ENCODE peak calls at places on chromosomes 3 and 15, in six cellular contexts. X is AG09309; R is activated CD8-positive, alpha-beta memory T cell treated with anti-CD3 and anti-CD28 coated beads, Interleukin-2, amount 50 U/mL, for 4 hours; D is choroid plexus epithelial cell; M is left colon; G is thoracic aorta. Z is an unnamed sample.

GRCh38 chr3:190340071-190340470 is 17.8 kb upstream of the CLDN1 start:
- DNase-seq in X (no peak), R (no peak), D (peak; percentile 32), M (no peak), G (no peak), Z (no peak)

GRCh38 chr3:3605181-3605580 is 194.1 kb upstream of the LRRN1 start:
- DNase-seq in X (no peak), R (no peak), D (no peak), M (no peak), G (no peak), Z (no peak)

GRCh38 chr3:48990636-48991421 is 788 bp downstream of the P4HTM start:
- DNase-seq in X (no peak), R (no peak), D (no peak), M (peak; percentile 45), G (no peak), Z (no peak)

GRCh38 chr15:76667943-76668715 is 237.0 kb downstream of the SCAPER start:
- DNase-seq in X (no peak), R (no peak), D (no peak), M (no peak), G (no peak), Z (no peak)

GRCh38 chr15:42775431-42775830 is 38.5 kb upstream of the CDAN1 start:
- DNase-seq in X (no peak), R (no peak), D (no peak), M (no peak), G (no peak), Z (no peak)

GRCh38 chr3:53804697-53805462 is 41.3 kb downstream of the CHDH start:
- DNase-seq in X (peak; percentile 25), R (no peak), D (peak; percentile 64), M (no peak), G (no peak), Z (no peak)

GRCh38 chr3:175357758-175358157 is 498.6 kb downstream of the NAALADL2 start:
- DNase-seq in X (no peak), R (no peak), D (no peak), M (no peak), G (no peak), Z (no peak)

GRCh38 chr15:85956515-85957275 is 123.0 kb upstream of the AGBL1 start:
- DNase-seq in X (no peak), R (no peak), D (no peak), M (no peak), G (no peak), Z (no peak)

GRCh38 chr15:69896606-69897005 is 201.1 kb downstream of the TLE3 start:
- DNase-seq in X (no peak), R (no peak), D (no peak), M (no peak), G (no peak), Z (no peak)

GRCh38 chr3:105527538-105527937 is 160.8 kb downstream of the ALCAM start:
- DNase-seq in X (no peak), R (no peak), D (no peak), M (no peak), G (no peak), Z (no peak)

GRCh38 chr3:46477756-46478155 is 13.1 kb upstream of the LTF start:
- DNase-seq in X (no peak), R (no peak), D (no peak), M (no peak), G (no peak), Z (no peak)

GRCh38 chr3:151538706-151539403 is 78.0 kb upstream of the IGSF10 start:
- DNase-seq in X (no peak), R (no peak), D (peak; percentile 65), M (no peak), G (no peak), Z (no peak)

GRCh38 chr3:101849714-101850326 is 506 bp downstream of the NFKBIZ start:
- DNase-seq in X (no peak), R (peak; percentile 66), D (no peak), M (peak; percentile 66), G (no peak), Z (peak; percentile 51)

GRCh38 chr3:125515421-125515820 is 4.6 kb downstream of the SNX4 start:
- DNase-seq in X (no peak), R (no peak), D (no peak), M (no peak), G (no peak), Z (no peak)

GRCh38 chr15:58793862-58794261 is 22.8 kb downstream of the MINDY2 start:
- DNase-seq in X (no peak), R (no peak), D (peak; percentile 23), M (no peak), G (no peak), Z (peak; percentile 81)

GRCh38 chr3:74906181-74906580 is 291.7 kb upstream of the CNTN3 start:
- DNase-seq in X (no peak), R (no peak), D (no peak), M (no peak), G (no peak), Z (no peak)

GRCh38 chr3:195037017-195037373 is 234.0 kb downstream of the XXYLT1 start:
- DNase-seq in X (no peak), R (no peak), D (no peak), M (no peak), G (no peak), Z (no peak)

GRCh38 chr3:150292891-150293290 is 115.2 kb upstream of the TSC22D2 start:
- DNase-seq in X (peak; percentile 57), R (no peak), D (peak; percentile 95), M (no peak), G (no peak), Z (no peak)

GRCh38 chr3:63349583-63350177 is 71.6 kb downstream of the SYNPR start:
- DNase-seq in X (no peak), R (no peak), D (peak; percentile 86), M (peak; percentile 58), G (no peak), Z (peak; percentile 50)

GRCh38 chr3:45771831-45772230 is 24.5 kb downstream of the SLC6A20 start:
- DNase-seq in X (no peak), R (no peak), D (no peak), M (no peak), G (no peak), Z (no peak)

GRCh38 chr15:30008156-30008555 is 74.6 kb upstream of the GOLGA8J start:
- DNase-seq in X (no peak), R (no peak), D (peak; percentile 53), M (no peak), G (no peak), Z (no peak)

GRCh38 chr3:152073267-152073666 is 195.5 kb upstream of the MBNL1 start:
- DNase-seq in X (no peak), R (no peak), D (peak; percentile 71), M (no peak), G (no peak), Z (no peak)

GRCh38 chr3:126104028-126104635 is 20.2 kb upstream of the SLC41A3 start:
- DNase-seq in X (no peak), R (no peak), D (no peak), M (no peak), G (no peak), Z (peak; percentile 36)

GRCh38 chr15:75647370-75648155 is at the start of gene SNX33:
- DNase-seq in X (no peak), R (peak; percentile 62), D (peak; percentile 89), M (peak; percentile 82), G (no peak), Z (peak; percentile 86)

GRCh38 chr3:52021869-52022268 is 26.2 kb upstream of the RPL29 start:
- DNase-seq in X (no peak), R (no peak), D (no peak), M (no peak), G (no peak), Z (no peak)